ENCODE peak calls at places on chromosome 7, in four cellular contexts. D, W, A and M are unnamed samples.

GRCh38 chr7:112092306-112093090 is 113.7 kb downstream of the DOCK4 start:
- DNase-seq in D (no peak), W (no peak), A (no peak), M (no peak)

GRCh38 chr7:30312186-30312585 is 27.8 kb downstream of the ZNRF2 start:
- DNase-seq in D (no peak), W (no peak), A (no peak), M (no peak)

GRCh38 chr7:157011333-157012112 is 1.1 kb upstream of the MNX1 start:
- DNase-seq in D (peak), W (peak), A (no peak), M (no peak)

GRCh38 chr7:30908681-30909080 is 3.0 kb upstream of the AQP1 start:
- DNase-seq in D (no peak), W (no peak), A (no peak), M (peak)

GRCh38 chr7:110835209-110835608 is 255.7 kb upstream of the LRRN3 start:
- DNase-seq in D (no peak), W (peak), A (no peak), M (no peak)

GRCh38 chr7:84317536-84317935 is 122.9 kb upstream of the SEMA3A start:
- DNase-seq in D (no peak), W (no peak), A (no peak), M (no peak)

GRCh38 chr7:31782411-31782991 is 95.5 kb downstream of the PPP1R17 start:
- DNase-seq in D (peak), W (peak), A (peak), M (no peak)

GRCh38 chr7:150923191-150923590 is 54.9 kb downstream of the KCNH2 start:
- DNase-seq in D (no peak), W (no peak), A (no peak), M (no peak)

GRCh38 chr7:94297397-94297838 is 97.3 kb upstream of the COL1A2 start:
- DNase-seq in D (no peak), W (no peak), A (no peak), M (no peak)

GRCh38 chr7:2670720-2671391 is 17.1 kb upstream of the AMZ1 start:
- DNase-seq in D (peak), W (peak), A (no peak), M (peak)

GRCh38 chr7:17015575-17015974 is 133.8 kb upstream of the AGR3 start:
- DNase-seq in D (no peak), W (peak), A (no peak), M (no peak)

GRCh38 chr7:471191-471865 is 48.3 kb downstream of the PDGFA start:
- DNase-seq in D (peak), W (no peak), A (no peak), M (peak)

GRCh38 chr7:135509589-135509838 is 388 bp downstream of the CNOT4 start:
- DNase-seq in D (peak), W (no peak), A (no peak), M (no peak)

GRCh38 chr7:22697897-22698645 is 28.9 kb upstream of the IL6 start:
- DNase-seq in D (no peak), W (no peak), A (peak), M (no peak)

GRCh38 chr7:18408461-18408860 is 87.1 kb upstream of the HDAC9 start:
- DNase-seq in D (no peak), W (no peak), A (no peak), M (no peak)

GRCh38 chr7:34603711-34604444 is 54.1 kb upstream of the NPSR1 start:
- DNase-seq in D (no peak), W (no peak), A (no peak), M (no peak)

GRCh38 chr7:5420841-5421625 is 2.6 kb downstream of the TNRC18 start:
- DNase-seq in D (no peak), W (no peak), A (no peak), M (no peak)

GRCh38 chr7:130732980-130733865 is 784 bp downstream of the KLF14 start:
- DNase-seq in D (peak), W (no peak), A (no peak), M (peak)

GRCh38 chr7:117043051-117043546 is 89.8 kb downstream of the ST7 start:
- DNase-seq in D (no peak), W (no peak), A (no peak), M (no peak)

GRCh38 chr7:152126741-152127140 is 101.3 kb downstream of the GALNT11 start:
- DNase-seq in D (no peak), W (no peak), A (no peak), M (no peak)

GRCh38 chr7:111571720-111572119 is 9.4 kb upstream of the IMMP2L start:
- DNase-seq in D (no peak), W (no peak), A (no peak), M (no peak)

GRCh38 chr7:124812764-124813163 is 47.2 kb upstream of the GPR37 start:
- DNase-seq in D (no peak), W (no peak), A (no peak), M (no peak)

GRCh38 chr7:118152149-118152548 is 31.8 kb upstream of the LSM8 start:
- DNase-seq in D (no peak), W (no peak), A (no peak), M (no peak)

GRCh38 chr7:89772276-89772675 is 382.0 kb upstream of the STEAP1 start:
- DNase-seq in D (no peak), W (no peak), A (no peak), M (no peak)

GRCh38 chr7:130490888-130491771 is 755 bp upstream of the MEST start:
- DNase-seq in D (no peak), W (no peak), A (no peak), M (peak)

GRCh38 chr7:99392659-99393362 is 15.6 kb downstream of the PDAP1 start:
- DNase-seq in D (peak), W (no peak), A (no peak), M (peak)

GRCh38 chr7:30775992-30776391 is 4.8 kb downstream of the MINDY4 start:
- DNase-seq in D (no peak), W (no peak), A (no peak), M (no peak)

GRCh38 chr7:2803755-2804154 is 40.4 kb downstream of the GNA12 start:
- DNase-seq in D (no peak), W (no peak), A (no peak), M (no peak)

GRCh38 chr7:105336009-105336408 is 52.7 kb downstream of the SRPK2 start:
- DNase-seq in D (no peak), W (no peak), A (no peak), M (no peak)

GRCh38 chr7:137351941-137352340 is 8.4 kb upstream of the PTN start:
- DNase-seq in D (no peak), W (no peak), A (no peak), M (no peak)

GRCh38 chr7:137360087-137360679 is 16.6 kb upstream of the PTN start:
- DNase-seq in D (no peak), W (no peak), A (no peak), M (no peak)

GRCh38 chr7:137354361-137354760 is 10.8 kb upstream of the PTN start:
- DNase-seq in D (no peak), W (no peak), A (no peak), M (no peak)
- TF ChIP-seq CREM in D (no peak), W (no peak), A (no peak), M (no peak)

GRCh38 chr7:76356115-76356514 is 2.7 kb downstream of the YWHAG start:
- DNase-seq in D (no peak), W (no peak), A (no peak), M (no peak)
- TF ChIP-seq CREM in D (no peak), W (no peak), A (no peak), M (no peak)

GRCh38 chr7:6447589-6448210 is at the start of gene DAGLB:
- DNase-seq in D (peak), W (peak), A (peak), M (peak)

GRCh38 chr7:6446977-6447588 is 671 bp downstream of the DAGLB start:
- DNase-seq in D (peak), W (peak), A (no peak), M (peak)

GRCh38 chr7:6443372-6443941 is 4.3 kb downstream of the DAGLB start:
- DNase-seq in D (no peak), W (peak), A (no peak), M (no peak)

GRCh38 chr7:6442114-6442513 is 5.6 kb downstream of the DAGLB start:
- DNase-seq in D (no peak), W (no peak), A (no peak), M (no peak)

DNA sequence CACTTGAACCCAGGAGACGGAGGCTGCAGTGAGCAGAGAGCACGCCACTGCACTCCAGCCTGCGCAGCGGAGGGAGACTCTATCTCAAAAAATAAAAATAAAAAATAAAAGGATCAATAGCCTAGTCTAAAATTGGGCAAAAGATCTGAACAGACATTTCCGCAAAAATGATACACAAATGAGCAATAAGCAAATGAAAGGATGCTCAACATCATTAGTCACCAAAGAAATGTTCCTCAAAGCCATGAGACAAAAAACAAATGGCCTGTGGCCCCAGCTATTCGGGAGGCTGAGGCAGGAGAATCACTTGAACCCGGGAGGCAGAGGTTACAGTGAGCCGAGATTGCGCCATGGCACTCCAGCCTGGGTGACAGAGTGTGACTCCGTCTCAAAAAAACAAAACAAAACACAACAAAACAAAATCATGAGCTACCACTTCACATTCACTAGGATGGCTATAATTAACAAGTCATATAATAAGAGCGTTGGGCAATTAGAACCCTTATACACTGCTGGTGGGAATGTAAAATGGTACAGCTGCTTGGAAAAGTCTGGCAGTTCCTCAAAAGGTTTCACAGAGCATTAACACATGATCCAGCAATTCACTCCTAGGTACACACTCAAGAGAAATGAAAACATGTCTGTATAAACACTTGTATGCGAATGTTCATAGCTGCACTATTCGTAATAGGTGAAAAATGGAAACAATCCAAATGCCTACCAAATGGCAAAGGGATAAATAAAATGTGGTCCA is 3.1 kb downstream of the DAGLB start:
- DNase-seq in D (no peak), W (no peak), A (no peak), M (no peak)
- TF ChIP-seq CREM in D (no peak), W (no peak), A (no peak), M (no peak)

DNA sequence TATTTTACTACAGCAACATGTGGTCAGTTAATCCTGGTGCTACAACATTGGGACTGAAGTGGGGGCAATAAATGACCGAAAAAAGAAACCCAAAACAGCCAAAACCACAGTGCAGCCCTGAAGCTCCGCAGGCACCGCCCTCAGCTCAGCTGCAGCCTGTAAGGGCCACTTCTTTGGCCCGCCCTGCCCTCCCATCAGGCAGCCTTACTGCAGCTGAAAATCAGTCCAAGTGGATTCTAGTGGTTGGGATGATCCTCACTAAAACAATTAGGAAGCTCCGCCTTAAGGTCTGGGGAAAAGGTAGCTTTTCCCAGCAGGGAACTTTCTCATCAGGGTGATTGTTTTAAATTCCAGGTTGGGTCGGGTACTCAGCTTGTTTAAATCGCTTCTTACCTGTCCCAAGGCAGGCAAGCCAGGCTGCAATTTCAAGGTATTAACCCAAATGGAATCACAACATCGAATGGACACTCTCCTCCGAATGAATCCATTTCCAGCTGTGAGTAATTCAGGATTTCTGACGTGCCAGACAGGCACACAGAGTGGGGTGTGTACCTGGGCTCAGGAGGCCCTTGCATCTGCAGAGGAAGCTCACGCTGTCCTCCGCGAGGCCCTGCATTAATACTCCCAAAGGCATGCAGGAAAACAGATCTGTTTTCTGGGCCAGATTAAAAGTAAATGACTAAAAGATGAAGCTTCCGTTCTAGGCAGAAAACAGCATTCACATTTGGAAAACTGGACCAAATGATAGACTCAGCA is 104.2 kb downstream of the CREB5 start:
- DNase-seq in D (no peak), W (no peak), A (no peak), M (peak)
- TF ChIP-seq CREM in D (no peak), W (no peak), A (no peak), M (no peak)

DNA sequence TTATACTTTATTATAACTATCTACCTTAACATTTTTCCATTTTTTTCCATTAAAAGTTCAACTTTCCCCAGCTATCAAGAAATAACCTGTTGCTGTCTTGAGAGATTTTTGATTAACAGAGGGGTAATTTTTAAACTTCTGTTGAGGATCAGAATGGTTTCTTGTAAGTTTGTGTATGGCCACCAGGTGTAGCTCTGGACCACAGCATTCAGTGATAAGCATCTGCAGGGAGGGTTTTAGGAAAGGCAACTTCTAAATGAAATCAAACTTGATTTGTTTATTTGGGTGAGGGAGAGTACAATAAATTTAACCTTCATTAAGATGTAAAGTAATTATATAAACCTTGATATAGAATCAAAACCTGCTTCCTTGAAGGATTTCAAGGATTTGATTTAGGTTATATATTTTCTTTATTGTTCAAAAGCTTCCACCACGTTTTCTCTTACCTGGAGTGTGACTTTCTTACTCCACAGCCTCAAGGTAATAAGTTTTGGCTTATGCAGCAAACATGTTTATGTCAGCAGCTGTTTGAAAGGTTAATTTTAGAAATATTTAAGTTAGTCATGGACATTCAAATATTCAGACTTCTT is 153.3 kb downstream of the STK31 start:
- DNase-seq in D (peak), W (peak), A (no peak), M (peak)
- TF ChIP-seq CREM in D (no peak), W (no peak), A (no peak), M (no peak)

DNA sequence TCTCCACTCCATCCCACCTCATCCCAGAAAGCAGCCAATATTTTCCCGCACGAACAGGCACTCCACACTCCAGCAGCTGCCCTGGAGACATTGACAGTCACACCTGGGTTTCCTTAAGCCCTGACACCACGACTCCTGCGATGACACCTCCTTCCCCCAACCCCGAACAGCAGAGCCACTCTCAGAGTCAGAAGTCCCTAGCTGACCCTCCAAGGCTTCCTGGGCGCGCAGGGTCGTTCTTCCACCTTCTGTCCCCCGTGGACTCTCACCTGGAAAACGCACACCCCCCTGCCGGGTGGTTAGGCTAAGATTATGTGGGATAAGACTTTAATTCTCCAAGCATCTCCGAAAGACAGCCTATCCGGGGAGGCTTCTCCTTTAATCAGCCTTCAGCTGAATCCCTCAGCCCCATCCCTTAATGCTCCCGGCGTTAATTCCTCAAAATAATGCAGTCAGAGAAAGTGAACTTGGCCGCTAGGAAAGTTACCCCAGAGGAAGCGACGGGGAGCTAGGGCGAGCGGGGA is 1.1 kb downstream of the DENND11 start:
- DNase-seq in D (no peak), W (no peak), A (no peak), M (peak)
- TF ChIP-seq CREM in D (no peak), W (no peak), A (no peak), M (no peak)

DNA sequence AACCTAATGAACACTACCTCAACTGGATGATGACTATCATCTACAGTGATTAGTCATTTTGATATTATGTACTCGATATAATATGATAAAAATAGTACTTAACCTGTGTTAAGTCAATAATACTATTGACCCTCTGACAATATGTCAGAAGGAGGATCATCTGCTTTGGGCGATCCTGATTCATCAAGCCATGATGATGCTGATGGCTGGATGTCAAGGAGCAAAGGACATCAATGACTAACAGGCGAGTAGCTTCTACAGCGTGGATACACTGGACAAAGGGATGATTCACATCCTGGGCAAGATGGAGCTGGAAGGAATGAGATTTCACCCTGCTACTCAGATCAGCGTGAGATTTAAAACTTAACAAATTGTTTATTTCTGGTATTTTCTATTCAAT is 94.4 kb upstream of the SKAP2 start:
- DNase-seq in D (no peak), W (peak), A (no peak), M (no peak)
- TF ChIP-seq CREM in D (no peak), W (no peak), A (no peak), M (no peak)

GRCh38 chr7:70573202-70573810 is 558.6 kb upstream of the GALNT17 start:
- DNase-seq in D (no peak), W (no peak), A (no peak), M (no peak)
- TF ChIP-seq CREM in D (no peak), W (no peak), A (no peak), M (no peak)